ENCODE peak calls at places on chromosomes 6 and 20, in eight cellular contexts. U is testis, A is heart left ventricle, X is body of pancreas, R is stomach, O is ovary, Q is Peyer's patch, K is IMR-90. M is an unnamed sample. For H3K27me3, the result is how much of the 10 kb centered on the place peaks cover.

GRCh38 chr6:89402776-89403175 is 9.3 kb downstream of the RRAGD start:
- DNase-seq in R (no peak), U (no peak), O (no peak), Q (no peak), X (no peak), K (no peak), A (no peak), M (no peak)

GRCh38 chr6:160139420-160139851 is 17.8 kb downstream of the SLC22A1 start:
- DNase-seq in K (peak), Q (no peak), U (no peak), O (peak), A (no peak), R (no peak), X (no peak), M (no peak)

GRCh38 chr6:34791164-34791841 is 580 bp upstream of the BLTP3A start:
- DNase-seq in O (peak), Q (peak), A (peak), K (peak), U (peak), R (peak), X (peak), M (peak)

GRCh38 chr6:168092541-168092940 is 13.5 kb upstream of the FRMD1 start:
- DNase-seq in X (no peak), K (no peak), U (no peak), R (no peak), O (no peak), A (peak), Q (no peak), M (no peak)

GRCh38 chr6:168280020-168280898 is 39.3 kb downstream of the DACT2 start:
- DNase-seq in A (no peak), O (no peak), X (no peak), Q (no peak), R (no peak), U (no peak), K (no peak), M (no peak)

GRCh38 chr6:150600003-150600301 is 267 bp downstream of the PLEKHG1 start:
- DNase-seq in K (no peak), A (no peak), O (no peak), U (no peak), R (no peak), Q (no peak), X (no peak), M (no peak)

GRCh38 chr6:30091577-30092381 is 16.2 kb upstream of the RNF39 start:
- DNase-seq in U (peak), X (no peak), R (no peak), A (peak), Q (no peak), K (peak), O (no peak), M (peak)

GRCh38 chr20:32195581-32195980 is 12.0 kb downstream of the PLAGL2 start:
- DNase-seq in A (no peak), U (no peak), K (no peak), R (peak), Q (no peak), O (no peak), X (peak), M (no peak)

GRCh38 chr20:62337558-62338293 is 29.4 kb downstream of the LAMA5 start:
- DNase-seq in A (peak), K (no peak), X (no peak), R (no peak), Q (peak), O (no peak), U (no peak), M (no peak)

GRCh38 chr20:6348908-6349307 is 226.1 kb upstream of the FERMT1 start:
- DNase-seq in R (no peak), Q (no peak), A (no peak), K (no peak), O (no peak), U (no peak), X (no peak), M (no peak)

GRCh38 chr6:30719356-30719755 is 796 bp upstream of the TUBB start:
- DNase-seq in R (no peak), K (no peak), X (no peak), O (no peak), A (no peak), U (no peak), Q (no peak), M (no peak)

GRCh38 chr20:10249822-10250221 is 31.2 kb downstream of the SNAP25 start:
- DNase-seq in Q (no peak), R (no peak), O (no peak), A (no peak), X (no peak), K (no peak), U (no peak), M (no peak)

GRCh38 chr20:38630727-38631126 is 29.1 kb downstream of the ARHGAP40 start:
- DNase-seq in X (no peak), U (no peak), R (no peak), O (no peak), K (no peak), Q (no peak), A (no peak), M (no peak)

GRCh38 chr6:35081426-35081851 is 59.7 kb downstream of the TCP11 start:
- DNase-seq in R (no peak), O (peak), K (peak), U (no peak), Q (no peak), X (no peak), A (no peak), M (no peak)

GRCh38 chr20:62367483-62368302 is 581 bp upstream of the LAMA5 start:
- DNase-seq in U (peak), R (peak), Q (peak), O (no peak), K (no peak), X (peak), A (peak), M (peak)

GRCh38 chr6:81171991-81172740 is 580.3 kb downstream of the TENT5A start:
- DNase-seq in O (peak), K (peak), R (no peak), Q (no peak), A (peak), U (peak), X (no peak), M (no peak)

DNA sequence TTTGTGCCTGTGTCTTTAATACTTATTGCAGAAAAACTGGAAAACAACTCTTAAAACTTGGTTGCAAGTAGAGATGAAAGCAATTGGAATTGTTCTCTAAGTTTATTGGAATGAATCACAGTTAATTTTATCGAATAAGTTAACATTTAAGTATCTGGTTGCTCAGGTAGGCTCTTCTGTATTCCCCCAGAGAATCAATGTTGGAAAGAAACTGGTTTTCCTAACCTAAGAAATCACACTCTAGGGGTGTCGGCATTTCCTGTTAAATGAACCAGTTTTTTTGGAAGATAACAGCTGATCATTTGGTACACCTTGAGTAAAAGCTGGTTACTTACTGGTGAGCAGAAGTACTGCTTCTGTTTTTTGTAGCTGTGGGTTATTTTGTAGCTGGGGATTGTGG is 5.2 kb downstream of the TFAP2C start:
- DNase-seq in X (no peak), A (no peak), U (no peak), K (no peak), O (no peak), Q (no peak), R (no peak), M (no peak)
- H3K27me3 ChIP-seq in X (under half), A (half or more), U (under half), K (half or more), O (under half), Q (under half), R (half or more), M (under half)

GRCh38 chr6:100426689-100427338 is 37.9 kb downstream of the SIM1 start:
- DNase-seq in O (no peak), X (no peak), U (no peak), A (no peak), R (no peak), Q (no peak), K (no peak), M (no peak)
- H3K4me3 ChIP-seq in O (no peak), X (no peak), U (no peak), A (no peak), R (no peak), Q (no peak), K (no peak), M (no peak)

GRCh38 chr6:32847004-32847403 is 3.2 kb upstream of the PSMB8 start:
- DNase-seq in X (no peak), O (no peak), U (no peak), K (no peak), Q (no peak), R (no peak), A (no peak), M (no peak)
- TF ChIP-seq POLR2A in X (no peak), O (no peak), U (no peak), K (no peak), Q (no peak), R (no peak), A (no peak), M (no peak)

DNA sequence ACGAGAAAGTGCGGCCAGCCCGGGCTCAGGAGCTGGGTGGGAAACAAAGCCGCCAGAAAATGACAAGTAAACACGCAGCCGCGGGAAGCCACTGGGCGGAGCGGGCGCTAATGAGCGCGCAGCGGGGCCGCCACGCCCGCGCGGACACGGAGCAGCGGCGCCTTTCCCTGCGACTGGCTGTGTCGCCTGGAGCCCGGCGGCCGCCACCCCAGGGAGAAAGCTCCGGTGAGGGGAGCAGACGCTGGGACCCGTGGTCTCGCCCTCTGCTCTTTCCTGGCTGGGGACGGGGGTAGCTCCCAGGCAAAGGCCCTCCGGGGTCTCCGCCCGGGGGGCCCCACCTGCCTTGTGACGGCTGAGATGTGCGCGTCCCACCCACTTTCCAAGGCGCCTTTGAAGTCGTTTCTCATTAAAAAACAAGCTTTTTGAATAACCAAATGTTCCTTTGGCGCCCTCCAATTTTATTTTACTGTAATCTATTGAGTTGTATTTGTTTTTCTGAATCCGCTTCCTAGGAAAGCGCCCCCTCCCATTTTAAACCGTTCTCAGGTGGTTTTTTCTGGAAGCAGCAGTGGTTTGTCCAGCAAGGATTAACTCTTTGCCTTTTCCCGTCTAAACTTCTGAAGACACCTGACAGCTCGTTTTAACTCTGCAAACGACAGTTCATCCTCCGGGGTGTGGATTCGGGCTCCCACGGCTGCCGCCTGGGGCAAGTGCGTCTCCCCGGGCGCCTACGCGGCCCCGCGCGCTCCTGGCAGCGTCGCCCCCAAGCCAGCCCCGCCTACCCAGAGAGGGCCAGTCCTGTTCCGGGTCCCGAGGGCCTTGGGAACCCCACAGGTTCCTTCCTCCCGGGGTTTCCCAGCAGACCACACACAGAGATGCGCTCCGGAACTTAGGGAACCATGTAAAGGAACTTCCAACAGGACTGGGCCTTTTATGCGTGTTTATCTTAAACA is 54.6 kb downstream of the PRR18 start:
- DNase-seq in A (peak), X (no peak), O (no peak), R (no peak), Q (peak), K (no peak), U (no peak), M (peak)
- H3K27me3 ChIP-seq in A (under half), X (under half), O (under half), R (under half), Q (under half), K (under half), U (under half), M (under half)

GRCh38 chr6:143539723-143540122 is 28.2 kb upstream of the FUCA2 start:
- DNase-seq in O (no peak), R (no peak), X (no peak), Q (no peak), U (no peak), K (no peak), A (no peak), M (no peak)

GRCh38 chr6:143536866-143537691 is 25.6 kb upstream of the FUCA2 start:
- DNase-seq in Q (peak), A (peak), U (peak), O (peak), R (peak), K (peak), X (peak), M (peak)

GRCh38 chr6:143540192-143540591 is 28.7 kb upstream of the FUCA2 start:
- DNase-seq in X (no peak), O (no peak), K (no peak), R (no peak), Q (no peak), A (no peak), U (no peak), M (no peak)

GRCh38 chr6:143539106-143539505 is 27.6 kb upstream of the FUCA2 start:
- DNase-seq in Q (no peak), U (no peak), A (no peak), O (no peak), R (no peak), K (no peak), X (no peak), M (no peak)

DNA sequence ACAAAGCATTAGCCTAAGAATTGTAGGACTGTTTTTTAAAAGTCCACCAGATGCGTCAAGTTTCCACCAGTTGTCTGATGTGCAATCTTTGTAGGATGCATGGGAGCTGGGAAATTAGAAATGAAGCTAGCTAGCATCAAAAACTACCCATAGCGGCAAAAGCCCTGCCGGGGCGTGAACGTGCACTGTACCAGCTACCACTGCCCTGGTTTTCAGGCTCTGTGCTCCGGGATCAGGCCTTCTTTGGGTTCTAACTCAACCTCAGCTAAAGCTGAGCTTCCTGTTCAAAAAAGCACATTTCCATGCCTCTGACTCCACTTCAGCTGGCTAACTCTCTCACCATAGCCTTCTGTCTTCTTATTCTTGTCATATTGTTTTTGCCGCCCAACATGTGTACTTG is 26.9 kb upstream of the FUCA2 start:
- DNase-seq in X (no peak), Q (no peak), R (no peak), A (no peak), O (no peak), K (no peak), U (no peak), M (no peak)
- H3K4me3 ChIP-seq in X (no peak), Q (peak), R (no peak), A (no peak), O (no peak), K (no peak), U (no peak), M (no peak)

M was measured in thyroid gland.